ENCODE peak calls at places on chromosome 1, in six cellular contexts. C is Daoy, A is GM04504, Q is AG09309, U is head of caudate nucleus, X is NCI-H82. M is an unnamed sample.
A peak's percentile ranks its signal among the peaks of the same experiment; 100 is the strongest.

GRCh38 chr1:91885331-91885715 is 628 bp downstream of the TGFBR3 start:
- DNase-seq in A (no peak), U (no peak), Q (no peak), X (no peak), C (peak; percentile 32), M (peak; percentile 44)

GRCh38 chr1:169550294-169550693 is 36.0 kb downstream of the F5 start:
- DNase-seq in X (peak; percentile 81), Q (no peak), A (no peak), C (no peak), U (no peak), M (no peak)

GRCh38 chr1:77076759-77077158 is 142.5 kb downstream of the PIGK start:
- DNase-seq in A (no peak), C (no peak), X (no peak), Q (no peak), U (no peak), M (no peak)

GRCh38 chr1:115748396-115749130 is 20.0 kb downstream of the CASQ2 start:
- DNase-seq in C (peak; percentile 54), X (no peak), Q (no peak), A (no peak), U (no peak), M (no peak)

GRCh38 chr1:55070291-55070690 is 30.9 kb downstream of the PCSK9 start:
- DNase-seq in A (no peak), U (no peak), Q (no peak), X (peak; percentile 55), C (no peak), M (no peak)

GRCh38 chr1:182215797-182216196 is 154.3 kb upstream of the ZNF648 start:
- DNase-seq in C (no peak), A (peak; percentile 89), X (no peak), U (no peak), Q (peak; percentile 89), M (no peak)

GRCh38 chr1:170533331-170533730 is 1.4 kb downstream of the GORAB start:
- DNase-seq in U (no peak), C (no peak), A (no peak), Q (peak; percentile 84), X (no peak), M (no peak)

GRCh38 chr1:186564558-186564957 is 103.6 kb upstream of the PDC start:
- DNase-seq in X (no peak), C (no peak), A (no peak), Q (no peak), U (no peak), M (no peak)

GRCh38 chr1:231053493-231054162 is 13.6 kb upstream of the FAM89A start:
- DNase-seq in U (peak; percentile 17), C (peak; percentile 63), A (no peak), Q (peak; percentile 10), X (no peak), M (peak; percentile 33)

GRCh38 chr1:63004868-63005267 is 220.9 kb downstream of the ATG4C start:
- DNase-seq in U (peak; percentile 14), C (peak; percentile 29), Q (no peak), A (no peak), X (peak; percentile 35), M (no peak)

GRCh38 chr1:81155131-81155530 is 645.6 kb upstream of the ADGRL2 start:
- DNase-seq in X (no peak), U (no peak), Q (no peak), A (no peak), C (no peak), M (no peak)

GRCh38 chr1:33261344-33261743 is 5.1 kb downstream of the ZNF362 start:
- DNase-seq in Q (no peak), A (no peak), U (no peak), X (no peak), C (no peak), M (no peak)

GRCh38 chr1:68401506-68401905 is 48.2 kb downstream of the RPE65 start:
- DNase-seq in C (no peak), Q (no peak), X (no peak), U (no peak), A (no peak), M (no peak)

GRCh38 chr1:212030936-212031528 is 4.3 kb downstream of the INTS7 start:
- DNase-seq in C (peak; percentile 84), X (no peak), U (no peak), A (no peak), Q (peak; percentile 63), M (no peak)

GRCh38 chr1:31551206-31551605 is 25.1 kb upstream of the TINAGL1 start:
- DNase-seq in A (peak; percentile 26), X (no peak), C (no peak), Q (no peak), U (no peak), M (no peak)

GRCh38 chr1:161956097-161956496 is 67.6 kb downstream of the OLFML2B start:
- DNase-seq in X (no peak), A (peak; percentile 90), Q (peak; percentile 94), U (no peak), C (no peak), M (no peak)

GRCh38 chr1:73674945-73675561 is 522.9 kb downstream of the LRRIQ3 start:
- DNase-seq in A (peak; percentile 0), X (peak; percentile 49), U (no peak), C (no peak), Q (no peak), M (no peak)

GRCh38 chr1:110208916-110209650 is 1.0 kb upstream of the KCNC4 start:
- DNase-seq in Q (no peak), C (no peak), A (no peak), X (no peak), U (no peak), M (no peak)

GRCh38 chr1:46202975-46203737 is at the start of gene LURAP1:
- DNase-seq in C (no peak), U (peak; percentile 85), Q (peak; percentile 55), A (no peak), X (peak; percentile 77), M (no peak)

GRCh38 chr1:62286778-62287224 is 32.4 kb downstream of the KANK4 start:
- DNase-seq in Q (no peak), X (peak; percentile 58), C (peak; percentile 16), A (no peak), U (no peak), M (peak; percentile 37)

GRCh38 chr1:224726783-224727182 is 110.7 kb downstream of the CNIH3 start:
- DNase-seq in X (no peak), C (peak; percentile 90), U (no peak), Q (peak; percentile 94), A (peak; percentile 90), M (no peak)

GRCh38 chr1:226622012-226622411 is 73.4 kb downstream of the STUM start:
- DNase-seq in Q (no peak), X (no peak), C (no peak), A (no peak), U (no peak), M (no peak)

GRCh38 chr1:160143695-160144094 is 7.7 kb upstream of the ATP1A4 start:
- DNase-seq in A (no peak), C (no peak), U (no peak), Q (no peak), X (no peak), M (no peak)

GRCh38 chr1:200226268-200226968 is 183.4 kb downstream of the ZNF281 start:
- DNase-seq in C (no peak), A (no peak), Q (no peak), X (no peak), U (no peak), M (no peak)

GRCh38 chr1:185869590-185869989 is 135.4 kb downstream of the HMCN1 start:
- DNase-seq in X (no peak), A (no peak), U (no peak), Q (no peak), C (no peak), M (no peak)

GRCh38 chr1:182617734-182618288 is 13.6 kb upstream of the RGS16 start:
- DNase-seq in C (peak; percentile 86), Q (no peak), U (peak; percentile 43), A (no peak), X (no peak), M (no peak)

GRCh38 chr1:204041803-204042505 is 31.0 kb upstream of the SOX13 start:
- DNase-seq in A (no peak), C (no peak), X (no peak), Q (no peak), U (no peak), M (no peak)

GRCh38 chr1:150187560-150187931 is 37.8 kb downstream of the PLEKHO1 start:
- DNase-seq in Q (no peak), C (no peak), X (no peak), U (no peak), A (no peak), M (no peak)

GRCh38 chr1:7379445-7379971 is 391.6 kb upstream of the VAMP3 start:
- DNase-seq in C (peak; percentile 87), X (no peak), U (no peak), Q (peak; percentile 43), A (peak; percentile 49), M (no peak)

GRCh38 chr1:113758631-113759340 is 500 bp downstream of the PHTF1 start:
- DNase-seq in U (peak; percentile 65), Q (no peak), X (peak; percentile 76), C (peak; percentile 72), A (peak; percentile 23), M (peak; percentile 72)

GRCh38 chr1:12760256-12760795 is 13.2 kb upstream of the PRAMEF12 start:
- DNase-seq in X (peak; percentile 37), U (no peak), Q (no peak), A (no peak), C (no peak), M (no peak)

GRCh38 chr1:29824025-29824424 is 587.7 kb downstream of the PTPRU start:
- DNase-seq in X (no peak), Q (no peak), C (no peak), A (no peak), U (no peak), M (no peak)

GRCh38 chr1:205450448-205450847 is 5.4 kb downstream of the BLACAT1 start:
- DNase-seq in A (no peak), C (peak; percentile 44), X (no peak), U (no peak), Q (no peak), M (no peak)

GRCh38 chr1:243748706-243749283 is 101.2 kb downstream of the AKT3 start:
- DNase-seq in C (peak; percentile 64), Q (peak; percentile 51), X (peak; percentile 93), U (no peak), A (peak; percentile 46), M (no peak)

GRCh38 chr1:178724386-178724733 is 684 bp upstream of the RALGPS2 start:
- DNase-seq in C (no peak), Q (no peak), A (no peak), U (no peak), X (peak; percentile 63), M (no peak)

GRCh38 chr1:115647507-115647906 is 5.7 kb downstream of the VANGL1 start:
- DNase-seq in X (no peak), C (no peak), Q (no peak), A (no peak), U (no peak), M (no peak)

GRCh38 chr1:51675177-51675780 is 58.4 kb downstream of the OSBPL9 start:
- DNase-seq in Q (no peak), U (no peak), X (no peak), A (no peak), C (no peak), M (no peak)

GRCh38 chr1:32533792-32534327 is 5.4 kb upstream of the ZBTB8A start:
- DNase-seq in U (no peak), Q (no peak), A (no peak), X (no peak), C (no peak), M (no peak)